ENCODE peak calls at places on chromosomes 7 and 10, in seven cellular contexts. R, F, M, L, S, U and E are unnamed samples.

GRCh38 chr7:17690030-17690429 is 250.3 kb downstream of the SNX13 start:
- DNase-seq in R (peak), F (no peak), M (no peak), L (no peak), S (no peak), U (peak), E (peak)

GRCh38 chr7:155181768-155182167 is 111.6 kb downstream of the HTR5A start:
- DNase-seq in R (no peak), F (no peak), M (no peak), L (no peak), S (no peak), U (no peak), E (no peak)

GRCh38 chr7:1425292-1426136 is 33.8 kb downstream of the MICALL2 start:
- DNase-seq in R (no peak), F (no peak), M (no peak), L (no peak), S (no peak), U (no peak), E (no peak)

GRCh38 chr10:28587970-28588290 is 55.0 kb downstream of the WAC start:
- DNase-seq in R (peak), F (no peak), M (no peak), L (no peak), S (no peak), U (peak), E (no peak)

GRCh38 chr7:28166982-28167715 is 13.4 kb downstream of the JAZF1 start:
- DNase-seq in R (no peak), F (no peak), M (no peak), L (no peak), S (no peak), U (no peak), E (no peak)

GRCh38 chr7:14793151-14793550 is 109.4 kb downstream of the DGKB start:
- DNase-seq in R (no peak), F (no peak), M (no peak), L (no peak), S (no peak), U (no peak), E (no peak)

GRCh38 chr10:105041956-105042355 is 400.9 kb downstream of the SORCS3 start:
- DNase-seq in R (peak), F (no peak), M (no peak), L (no peak), S (no peak), U (peak), E (peak)

GRCh38 chr10:24162236-24162635 is 46.7 kb upstream of the KIAA1217 start:
- DNase-seq in R (no peak), F (no peak), M (no peak), L (no peak), S (no peak), U (no peak), E (no peak)

GRCh38 chr7:75533926-75534325 is 41.8 kb downstream of the SPDYE5 start:
- DNase-seq in R (no peak), F (no peak), M (no peak), L (no peak), S (no peak), U (no peak), E (no peak)

GRCh38 chr10:23047201-23048050 is 48.0 kb upstream of the MSRB2 start:
- DNase-seq in R (peak), F (no peak), M (no peak), L (no peak), S (no peak), U (no peak), E (no peak)

GRCh38 chr7:92135490-92135889 is 1.2 kb upstream of the CYP51A1 start:
- DNase-seq in R (peak), F (no peak), M (no peak), L (no peak), S (no peak), U (peak), E (no peak)

GRCh38 chr10:86649471-86650150 is 4.7 kb upstream of the OPN4 start:
- DNase-seq in R (no peak), F (no peak), M (no peak), L (no peak), S (no peak), U (no peak), E (no peak)

GRCh38 chr7:24821045-24821853 is 64.0 kb upstream of the GSDME start:
- DNase-seq in R (peak), F (peak), M (no peak), L (peak), S (no peak), U (peak), E (peak)

GRCh38 chr7:26857534-26858228 is 6.7 kb downstream of the SKAP2 start:
- DNase-seq in R (no peak), F (no peak), M (no peak), L (no peak), S (no peak), U (no peak), E (no peak)

GRCh38 chr10:20327954-20328353 is 511.7 kb downstream of the PLXDC2 start:
- DNase-seq in R (no peak), F (no peak), M (no peak), L (no peak), S (no peak), U (peak), E (no peak)

GRCh38 chr10:98312349-98312748 is 44.4 kb upstream of the LOXL4 start:
- DNase-seq in R (no peak), F (no peak), M (no peak), L (no peak), S (no peak), U (peak), E (no peak)

GRCh38 chr7:104862719-104863118 is 151.3 kb upstream of the KMT2E start:
- DNase-seq in R (no peak), F (no peak), M (no peak), L (no peak), S (no peak), U (no peak), E (no peak)

GRCh38 chr10:126749030-126749655 is 78.7 kb upstream of the C10orf90 start:
- DNase-seq in R (peak), F (no peak), M (peak), L (peak), S (peak), U (peak), E (peak)

GRCh38 chr7:158274404-158274811 is 313.2 kb downstream of the PTPRN2 start:
- DNase-seq in R (no peak), F (no peak), M (no peak), L (no peak), S (no peak), U (no peak), E (no peak)

GRCh38 chr10:50850576-50851340 is 34.7 kb downstream of the A1CF start:
- DNase-seq in R (no peak), F (no peak), M (no peak), L (no peak), S (no peak), U (no peak), E (no peak)

GRCh38 chr7:139603282-139603681 is 79.8 kb downstream of the CLEC2L start:
- DNase-seq in R (no peak), F (no peak), M (no peak), L (no peak), S (no peak), U (no peak), E (no peak)

GRCh38 chr10:121087129-121087528 is 236.0 kb downstream of the WDR11 start:
- DNase-seq in R (no peak), F (no peak), M (no peak), L (no peak), S (no peak), U (no peak), E (no peak)

GRCh38 chr10:1155791-1156615 is 99.8 kb downstream of the WDR37 start:
- DNase-seq in R (no peak), F (no peak), M (no peak), L (no peak), S (no peak), U (no peak), E (no peak)

GRCh38 chr7:137579913-137580640 is 236.5 kb upstream of the PTN start:
- DNase-seq in R (peak), F (no peak), M (no peak), L (no peak), S (no peak), U (peak), E (peak)

GRCh38 chr7:3754488-3755365 is 453.7 kb downstream of the SDK1 start:
- DNase-seq in R (peak), F (no peak), M (peak), L (no peak), S (no peak), U (peak), E (peak)

GRCh38 chr10:71534552-71535158 is 137.9 kb downstream of the CDH23 start:
- DNase-seq in R (no peak), F (no peak), M (no peak), L (no peak), S (no peak), U (no peak), E (no peak)

GRCh38 chr10:58063854-58064480 is 203.7 kb downstream of the IPMK start:
- DNase-seq in R (no peak), F (no peak), M (no peak), L (no peak), S (no peak), U (no peak), E (no peak)

GRCh38 chr7:2257651-2258050 is 15.6 kb downstream of the NUDT1 start:
- DNase-seq in R (no peak), F (no peak), M (no peak), L (no peak), S (no peak), U (no peak), E (no peak)

GRCh38 chr7:55493416-55493815 is 78.9 kb downstream of the VOPP1 start:
- DNase-seq in R (peak), F (no peak), M (no peak), L (no peak), S (no peak), U (no peak), E (no peak)

GRCh38 chr10:29604291-29604825 is 30.4 kb downstream of the SVIL start:
- DNase-seq in R (no peak), F (no peak), M (no peak), L (no peak), S (no peak), U (no peak), E (no peak)

GRCh38 chr7:39451901-39452300 is 114.3 kb upstream of the YAE1 start:
- DNase-seq in R (no peak), F (no peak), M (no peak), L (no peak), S (no peak), U (no peak), E (no peak)

GRCh38 chr7:35253182-35253679 is 669 bp downstream of the TBX20 start:
- DNase-seq in R (no peak), F (no peak), M (no peak), L (no peak), S (no peak), U (no peak), E (no peak)

GRCh38 chr7:8147760-8148463 is 114.1 kb downstream of the ICA1 start:
- DNase-seq in R (no peak), F (no peak), M (no peak), L (no peak), S (no peak), U (no peak), E (no peak)

GRCh38 chr10:24374134-24374915 is 165.4 kb downstream of the KIAA1217 start:
- DNase-seq in R (peak), F (no peak), M (no peak), L (no peak), S (no peak), U (peak), E (no peak)

GRCh38 chr7:50721661-50722259 is 60.9 kb downstream of the GRB10 start:
- DNase-seq in R (no peak), F (no peak), M (no peak), L (no peak), S (no peak), U (peak), E (no peak)